ENCODE peak calls at places on chromosomes 6 and 20, in nine cellular contexts. S is type B pancreatic cell; Q is CD8-positive, alpha-beta T cell; L is right cardiac atrium; F is H7; M is naive thymus-derived CD4-positive, alpha-beta T cell; I is posterior cingulate gyrus; K is GM20000; W is Caki2. C is an unnamed sample.

GRCh38 chr20:57747889-57748456 is 38.2 kb upstream of the PMEPA1 start:
- DNase-seq in S (no peak), Q (no peak), L (no peak), F (no peak), M (no peak), I (no peak), K (no peak), W (peak), C (no peak)

GRCh38 chr6:51989789-51990188 is 97.6 kb downstream of the PKHD1 start:
- DNase-seq in S (no peak), Q (no peak), L (no peak), F (no peak), M (no peak), I (no peak), K (no peak), W (no peak), C (no peak)

GRCh38 chr6:107786709-107787588 is 37.2 kb downstream of the SCML4 start:
- DNase-seq in S (no peak), Q (peak), L (no peak), F (no peak), M (peak), I (no peak), K (peak), W (no peak), C (peak)

GRCh38 chr6:10461850-10462249 is 47.0 kb upstream of the TFAP2A start:
- DNase-seq in S (no peak), Q (no peak), L (no peak), F (no peak), M (no peak), I (no peak), K (no peak), W (no peak), C (no peak)

GRCh38 chr6:46199387-46199786 is 28.6 kb upstream of the ENPP5 start:
- DNase-seq in S (no peak), Q (no peak), L (peak), F (no peak), M (no peak), I (no peak), K (no peak), W (no peak), C (no peak)

GRCh38 chr20:48143435-48144081 is 358.3 kb upstream of the SULF2 start:
- DNase-seq in S (no peak), Q (no peak), L (no peak), F (no peak), M (no peak), I (no peak), K (no peak), W (no peak), C (no peak)

GRCh38 chr6:125714431-125715090 is 34.9 kb upstream of the HEY2 start:
- DNase-seq in S (no peak), Q (no peak), L (no peak), F (no peak), M (no peak), I (no peak), K (peak), W (no peak), C (no peak)

GRCh38 chr20:14712302-14712739 is 374.9 kb upstream of the FLRT3 start:
- DNase-seq in S (no peak), Q (no peak), L (no peak), F (no peak), M (no peak), I (no peak), K (no peak), W (peak), C (peak)